ENCODE peak calls at places on chromosomes 11 and 22, in four cellular contexts. H, R, Z and Q are unnamed samples.

GRCh38 chr11:86812981-86813380 is 12.6 kb downstream of the PRSS23 start:
- DNase-seq in H (no peak), R (no peak), Z (no peak), Q (no peak)

GRCh38 chr22:30887861-30888260 is 80.7 kb downstream of the MORC2 start:
- DNase-seq in H (no peak), R (no peak), Z (peak), Q (no peak)

GRCh38 chr11:19800162-19800561 is 87.5 kb downstream of the NAV2 start:
- DNase-seq in H (no peak), R (no peak), Z (no peak), Q (no peak)

GRCh38 chr11:101555366-101555765 is 28.4 kb downstream of the TRPC6 start:
- DNase-seq in H (no peak), R (no peak), Z (no peak), Q (no peak)

GRCh38 chr11:67045314-67045713 is 11.3 kb upstream of the RHOD start:
- DNase-seq in H (peak), R (no peak), Z (no peak), Q (no peak)

GRCh38 chr11:127451852-127452251 is 451.3 kb upstream of the KIRREL3 start:
- DNase-seq in H (no peak), R (no peak), Z (no peak), Q (no peak)

GRCh38 chr11:27329867-27330632 is 33.0 kb downstream of the CCDC34 start:
- DNase-seq in H (no peak), R (no peak), Z (no peak), Q (no peak)

GRCh38 chr22:46090051-46090591 is 60.2 kb upstream of the PPARA start:
- DNase-seq in H (no peak), R (no peak), Z (peak), Q (no peak)

GRCh38 chr11:76153609-76153949 is 52.7 kb downstream of the WNT11 start:
- DNase-seq in H (no peak), R (no peak), Z (no peak), Q (no peak)

GRCh38 chr22:21568207-21569075 is 927 bp downstream of the UBE2L3 start:
- DNase-seq in H (no peak), R (no peak), Z (no peak), Q (no peak)

GRCh38 chr11:126456783-126457542 is 101.5 kb downstream of the ST3GAL4 start:
- DNase-seq in H (no peak), R (no peak), Z (no peak), Q (no peak)

GRCh38 chr22:41690476-41690875 is 1.8 kb upstream of the SNU13 start:
- DNase-seq in H (no peak), R (no peak), Z (no peak), Q (no peak)

GRCh38 chr22:41684194-41684593 is 4.5 kb downstream of the SNU13 start:
- DNase-seq in H (no peak), R (no peak), Z (no peak), Q (no peak)

GRCh38 chr22:41687901-41688364 is 734 bp downstream of the SNU13 start:
- DNase-seq in H (no peak), R (no peak), Z (no peak), Q (no peak)

GRCh38 chr22:41683616-41684015 is 5.1 kb downstream of the SNU13 start:
- DNase-seq in H (no peak), R (no peak), Z (no peak), Q (no peak)

GRCh38 chr22:41688365-41689211 is at the start of gene SNU13:
- DNase-seq in H (peak), R (peak), Z (peak), Q (no peak)
- TF ChIP-seq CTCF in H (no peak), R (no peak), Z (no peak), Q (no peak)

DNA sequence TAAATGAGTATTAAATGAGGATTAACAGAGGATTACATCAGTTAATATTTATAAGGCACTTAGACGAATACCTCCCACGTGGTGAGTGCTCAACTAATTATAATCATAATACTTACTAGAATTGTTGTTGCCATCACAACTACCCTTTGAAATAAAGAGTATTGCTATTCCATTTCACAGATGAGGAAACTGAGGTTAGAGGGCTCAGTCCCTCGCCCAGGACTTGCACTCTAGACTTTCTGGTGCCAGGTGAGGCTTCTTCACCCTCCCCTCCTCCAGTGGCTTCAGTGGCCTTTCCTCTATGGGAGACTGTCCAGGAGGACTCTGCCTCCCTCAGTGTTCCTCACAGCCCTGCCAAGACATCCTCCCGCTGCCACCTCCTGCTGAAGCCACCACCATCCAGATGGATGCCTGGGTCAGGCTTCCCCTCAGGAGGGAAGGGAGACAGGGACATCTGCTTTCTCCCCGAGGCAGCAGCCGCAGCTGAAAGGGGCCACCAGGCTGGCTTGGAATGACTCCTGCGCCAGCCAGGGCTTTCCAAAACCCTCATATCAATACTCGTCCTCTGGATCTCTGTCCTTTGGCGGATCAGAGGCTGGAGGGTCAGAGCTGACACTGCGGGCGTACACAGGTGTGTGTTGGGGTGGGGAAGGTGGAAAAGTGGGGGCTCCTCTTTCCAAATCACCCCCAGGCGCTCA is 580.1 kb downstream of the BUD13 start:
- DNase-seq in H (no peak), R (no peak), Z (no peak), Q (no peak)
- H3K4me3 ChIP-seq in H (peak), R (no peak), Z (peak), Q (no peak)

GRCh38 chr11:69101792-69102152 is 53.0 kb downstream of the TPCN2 start:
- DNase-seq in H (no peak), R (no peak), Z (peak), Q (no peak)

GRCh38 chr11:69101100-69101791 is 52.5 kb downstream of the TPCN2 start:
- DNase-seq in H (no peak), R (peak), Z (peak), Q (no peak)

GRCh38 chr11:69102161-69102695 is 53.5 kb downstream of the TPCN2 start:
- DNase-seq in H (no peak), R (no peak), Z (peak), Q (no peak)

GRCh38 chr11:69104212-69104855 is 51.4 kb upstream of the SMIM38 start:
- DNase-seq in H (no peak), R (no peak), Z (peak), Q (no peak)

DNA sequence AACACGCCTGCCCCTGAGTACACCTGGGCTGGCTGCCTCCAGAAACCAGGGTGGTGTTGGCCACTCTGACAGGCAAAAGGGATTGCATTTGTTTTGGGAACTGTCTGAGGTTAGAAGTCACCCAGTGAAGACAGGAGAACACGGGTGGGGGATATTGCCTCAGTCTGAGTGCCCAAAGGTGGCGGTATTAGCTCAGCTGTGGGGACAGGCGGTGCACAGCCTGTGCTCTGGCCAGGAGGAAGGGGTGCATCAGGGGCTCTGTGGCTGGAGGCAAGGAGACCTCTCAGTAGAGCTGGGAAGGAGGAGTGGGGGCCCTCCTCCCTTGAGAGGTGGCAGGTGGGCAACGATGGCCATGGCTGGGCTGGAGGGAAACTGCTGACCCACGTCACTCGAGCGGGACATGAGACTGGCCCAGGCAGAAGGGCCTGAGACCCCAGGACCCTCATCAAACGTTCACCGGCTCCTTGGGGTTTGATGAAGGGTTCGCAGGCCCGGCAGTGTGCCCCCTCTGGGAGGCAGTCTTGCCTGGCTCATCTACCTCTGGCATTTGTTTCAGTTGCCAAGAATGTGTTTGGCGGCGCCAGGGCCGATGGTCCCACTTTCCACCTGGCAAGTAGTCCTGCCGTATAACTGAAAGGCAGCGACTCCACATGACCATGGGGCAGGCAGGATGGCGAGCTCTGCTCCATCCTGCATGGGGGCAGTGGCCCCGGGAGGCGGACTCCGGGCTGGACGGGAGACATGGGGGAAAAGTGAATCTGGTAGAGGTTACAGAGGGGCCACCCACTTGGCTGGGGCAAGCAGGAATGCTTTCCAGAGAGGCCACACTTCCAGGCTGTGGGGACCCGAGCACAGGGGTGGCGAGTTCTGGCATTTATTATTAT is 52.8 kb upstream of the SMIM38 start:
- DNase-seq in H (no peak), R (no peak), Z (peak), Q (no peak)
- TF ChIP-seq CTCF in H (no peak), R (peak), Z (no peak), Q (peak)

GRCh38 chr11:33996498-33997454 is 54.8 kb upstream of the CAPRIN1 start:
- DNase-seq in H (no peak), R (peak), Z (peak), Q (peak)
- H3K4me3 ChIP-seq in H (no peak), R (peak), Z (peak), Q (no peak)

GRCh38 chr11:29040489-29040888 is 932.3 kb downstream of the METTL15 start:
- DNase-seq in H (no peak), R (no peak), Z (no peak), Q (no peak)
- TF ChIP-seq CTCF in H (no peak), R (no peak), Z (no peak), Q (no peak)

GRCh38 chr11:109547356-109548027 is 125.5 kb downstream of the C11orf87 start:
- DNase-seq in H (no peak), R (no peak), Z (no peak), Q (peak)
- H3K4me3 ChIP-seq in H (no peak), R (no peak), Z (no peak), Q (no peak)

GRCh38 chr22:19679476-19680099 is 34.7 kb upstream of the SEPTIN5 start:
- DNase-seq in H (no peak), R (no peak), Z (peak), Q (no peak)
- TF ChIP-seq CTCF in H (peak), R (peak), Z (peak), Q (peak)

DNA sequence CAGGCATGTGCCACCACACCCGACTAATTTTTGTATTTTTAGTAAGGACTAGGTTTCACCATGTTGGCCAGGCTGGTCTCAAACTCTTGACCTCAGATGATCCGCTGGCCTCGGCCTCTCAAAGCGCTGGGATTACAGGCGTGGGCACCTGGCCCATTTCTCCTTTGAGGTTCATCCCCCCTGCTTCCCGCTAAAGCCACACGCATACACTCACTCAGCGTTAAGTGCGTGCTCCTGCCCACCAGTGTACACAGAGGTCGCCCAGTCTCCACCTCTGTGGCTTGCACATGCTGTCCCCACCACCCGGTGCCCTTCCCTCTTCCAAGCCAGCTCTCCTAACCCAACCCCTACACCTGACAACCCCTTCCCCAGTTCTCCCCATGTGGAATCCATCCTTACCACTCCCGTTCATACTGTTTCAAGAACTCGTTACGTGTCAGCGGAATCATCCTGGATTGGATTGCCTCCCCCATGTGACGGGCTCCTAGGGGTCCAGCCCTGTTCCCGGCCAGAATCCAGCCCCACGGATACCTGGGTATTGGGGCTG is 15.7 kb upstream of the CYTH4 start:
- DNase-seq in H (no peak), R (no peak), Z (no peak), Q (no peak)
- H3K4me3 ChIP-seq in H (no peak), R (peak), Z (peak), Q (peak)

GRCh38 chr11:4441500-4441899 is 7.6 kb upstream of the OR52K2 start:
- DNase-seq in H (no peak), R (no peak), Z (no peak), Q (no peak)
- TF ChIP-seq CTCF in H (no peak), R (no peak), Z (no peak), Q (no peak)

DNA sequence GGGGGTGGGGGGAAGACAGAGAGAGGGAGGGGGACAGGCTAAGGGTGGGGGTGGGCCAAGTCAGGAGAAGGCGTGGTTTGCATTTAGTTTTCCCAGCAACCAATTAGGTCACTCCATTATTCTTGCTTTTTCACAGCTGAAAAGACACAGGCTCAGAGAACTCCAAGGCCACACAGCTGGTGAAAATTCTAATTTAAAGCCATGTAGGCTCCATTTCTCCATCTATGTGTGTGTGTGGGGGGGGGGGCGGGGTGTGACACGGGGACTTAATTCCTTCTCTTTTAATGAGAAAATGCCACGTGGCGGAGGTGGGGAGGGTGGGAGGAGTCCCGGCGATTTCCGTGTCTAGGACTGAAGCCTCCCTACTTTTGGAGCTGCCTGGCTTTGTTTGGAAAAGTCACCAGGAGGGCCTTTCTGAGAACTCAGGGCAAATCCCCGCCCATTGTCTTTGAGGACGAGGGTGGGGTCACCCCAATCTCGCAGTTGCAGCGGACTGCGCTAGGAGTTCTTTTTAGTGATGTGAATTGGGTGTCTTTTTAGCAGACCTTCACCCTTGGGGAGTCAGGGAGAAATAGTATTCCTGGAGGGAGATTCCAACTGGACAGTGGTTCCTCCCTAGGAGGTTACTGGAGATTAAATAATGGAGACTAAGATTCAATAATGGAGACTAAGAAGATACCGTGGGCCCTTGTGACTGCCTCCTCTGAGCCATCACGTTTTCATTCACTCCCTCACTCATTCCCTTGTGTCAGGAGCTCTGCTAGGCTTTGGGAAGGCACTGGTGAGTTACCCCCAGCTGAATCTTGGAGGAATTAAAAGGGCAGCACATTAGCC is 36.4 kb upstream of the PTPRJ start:
- DNase-seq in H (no peak), R (no peak), Z (no peak), Q (no peak)
- H3K4me3 ChIP-seq in H (no peak), R (no peak), Z (no peak), Q (no peak)